ENCODE peak calls at places on chromosome 21, in five cellular contexts. U, J, M, N and D are unnamed samples. For H3K4me1, the result is how much of the 10 kb centered on the place peaks cover.

GRCh38 chr21:39180429-39181019 is 2.7 kb downstream of the PSMG1 start:
- DNase-seq in U (no peak), J (no peak), M (no peak), N (no peak), D (no peak)

GRCh38 chr21:28804089-28804670 is 188.5 kb downstream of the LTN1 start:
- DNase-seq in U (peak), J (no peak), M (no peak), N (no peak), D (no peak)

GRCh38 chr21:46117586-46118304 is 19.8 kb downstream of the COL6A2 start:
- DNase-seq in U (no peak), J (no peak), M (peak), N (no peak), D (no peak)

GRCh38 chr21:16587141-16587570 is 857.4 kb downstream of the USP25 start:
- DNase-seq in U (peak), J (peak), M (peak), N (no peak), D (peak)

GRCh38 chr21:35616090-35616489 is 444.2 kb downstream of the SETD4 start:
- DNase-seq in U (no peak), J (peak), M (no peak), N (no peak), D (peak)

GRCh38 chr21:28961927-28962326 is 30.8 kb downstream of the LTN1 start:
- DNase-seq in U (no peak), J (no peak), M (no peak), N (no peak), D (no peak)

GRCh38 chr21:36211660-36212512 is 55.3 kb downstream of the DOP1B start:
- DNase-seq in U (no peak), J (peak), M (no peak), N (no peak), D (no peak)

GRCh38 chr21:19684328-19684727 is 1280.7 kb upstream of the TMPRSS15 start:
- DNase-seq in U (no peak), J (no peak), M (no peak), N (peak), D (no peak)

GRCh38 chr21:29300547-29301138 is 1.9 kb downstream of the BACH1 start:
- DNase-seq in U (no peak), J (peak), M (no peak), N (no peak), D (no peak)

GRCh38 chr21:35475006-35475405 is 425.9 kb upstream of the RUNX1 start:
- DNase-seq in U (no peak), J (no peak), M (no peak), N (no peak), D (no peak)

GRCh38 chr21:14114251-14114650 is 96.5 kb downstream of the LIPI start:
- DNase-seq in U (no peak), J (peak), M (no peak), N (no peak), D (peak)

GRCh38 chr21:29526545-29526944 is 227.8 kb downstream of the BACH1 start:
- DNase-seq in U (no peak), J (no peak), M (no peak), N (no peak), D (no peak)

GRCh38 chr21:46243865-46244490 is 15.4 kb upstream of the LSS start:
- DNase-seq in U (no peak), J (no peak), M (no peak), N (no peak), D (no peak)

GRCh38 chr21:46193829-46194373 is 9.6 kb upstream of the SPATC1L start:
- DNase-seq in U (no peak), J (no peak), M (no peak), N (no peak), D (no peak)

GRCh38 chr21:21000576-21001175 is 2.5 kb downstream of the NCAM2 start:
- DNase-seq in U (no peak), J (no peak), M (no peak), N (no peak), D (no peak)

GRCh38 chr21:46641656-46642055 is 6.2 kb downstream of the PRMT2 start:
- DNase-seq in U (no peak), J (no peak), M (no peak), N (no peak), D (no peak)

GRCh38 chr21:39441502-39442475 is 3.8 kb downstream of the LCA5L start:
- DNase-seq in U (no peak), J (peak), M (no peak), N (no peak), D (peak)

GRCh38 chr21:34280987-34281386 is 82.8 kb upstream of the KCNE2 start:
- DNase-seq in U (no peak), J (peak), M (peak), N (no peak), D (no peak)

GRCh38 chr21:34545079-34545884 is 33.3 kb upstream of the KCNE1 start:
- DNase-seq in U (no peak), J (no peak), M (no peak), N (no peak), D (peak)

GRCh38 chr21:15063821-15064575 is 802 bp downstream of the NRIP1 start:
- DNase-seq in U (peak), J (no peak), M (peak), N (peak), D (no peak)

GRCh38 chr21:27498025-27498424 is 531.1 kb upstream of the ADAMTS5 start:
- DNase-seq in U (no peak), J (peak), M (no peak), N (no peak), D (no peak)

GRCh38 chr21:25963186-25963585 is 207.4 kb downstream of the APP start:
- DNase-seq in U (no peak), J (peak), M (no peak), N (no peak), D (peak)

GRCh38 chr21:24994717-24995116 is 612.6 kb downstream of the MRPL39 start:
- DNase-seq in U (no peak), J (no peak), M (no peak), N (no peak), D (no peak)

GRCh38 chr21:46264690-46265144 is 20.7 kb downstream of the MCM3AP start:
- DNase-seq in U (no peak), J (no peak), M (no peak), N (no peak), D (no peak)

GRCh38 chr21:46079357-46080170 is 18.3 kb upstream of the COL6A2 start:
- DNase-seq in U (no peak), J (no peak), M (no peak), N (peak), D (no peak)

GRCh38 chr21:14982336-14982735 is 82.5 kb downstream of the NRIP1 start:
- DNase-seq in U (no peak), J (peak), M (no peak), N (no peak), D (no peak)

GRCh38 chr21:14889080-14889805 is 175.6 kb downstream of the NRIP1 start:
- DNase-seq in U (no peak), J (peak), M (no peak), N (no peak), D (no peak)

GRCh38 chr21:34595457-34595856 is 19.5 kb downstream of the RCAN1 start:
- DNase-seq in U (no peak), J (no peak), M (no peak), N (no peak), D (peak)

GRCh38 chr21:36422279-36423098 is 37.3 kb downstream of the CHAF1B start:
- DNase-seq in U (no peak), J (peak), M (peak), N (no peak), D (peak)

GRCh38 chr21:26127918-26128317 is 42.7 kb downstream of the APP start:
- DNase-seq in U (peak), J (peak), M (no peak), N (no peak), D (no peak)

GRCh38 chr21:26948194-26948593 is 18.7 kb downstream of the ADAMTS5 start:
- DNase-seq in U (no peak), J (no peak), M (no peak), N (no peak), D (no peak)

GRCh38 chr21:15543473-15543872 is 186.3 kb upstream of the USP25 start:
- DNase-seq in U (no peak), J (no peak), M (no peak), N (no peak), D (no peak)

GRCh38 chr21:39037807-39038405 is 145.3 kb downstream of the PSMG1 start:
- DNase-seq in U (no peak), J (no peak), M (no peak), N (no peak), D (no peak)

GRCh38 chr21:34889287-34889536 is 159.9 kb downstream of the RUNX1 start:
- DNase-seq in U (peak), J (peak), M (peak), N (peak), D (peak)

GRCh38 chr21:22260274-22260673 is 1262.1 kb downstream of the NCAM2 start:
- DNase-seq in U (no peak), J (no peak), M (no peak), N (no peak), D (no peak)

GRCh38 chr21:46569071-46569470 is 35.8 kb downstream of the S100B start:
- DNase-seq in U (no peak), J (no peak), M (no peak), N (no peak), D (no peak)

GRCh38 chr21:17590443-17590842 is 22.3 kb downstream of the BTG3 start:
- DNase-seq in U (no peak), J (no peak), M (no peak), N (no peak), D (no peak)

GRCh38 chr21:16124397-16125130 is 394.8 kb downstream of the USP25 start:
- DNase-seq in U (no peak), J (peak), M (no peak), N (no peak), D (peak)

GRCh38 chr21:17045214-17045835 is 467.5 kb upstream of the CXADR start:
- DNase-seq in U (no peak), J (peak), M (no peak), N (no peak), D (no peak)

GRCh38 chr21:31659286-31660133 is at the start of gene SOD1:
- DNase-seq in U (peak), J (peak), M (peak), N (peak), D (peak)
- H3K4me1 ChIP-seq in U (under half), J (under half), M (half or more), N (under half), D (under half)

DNA sequence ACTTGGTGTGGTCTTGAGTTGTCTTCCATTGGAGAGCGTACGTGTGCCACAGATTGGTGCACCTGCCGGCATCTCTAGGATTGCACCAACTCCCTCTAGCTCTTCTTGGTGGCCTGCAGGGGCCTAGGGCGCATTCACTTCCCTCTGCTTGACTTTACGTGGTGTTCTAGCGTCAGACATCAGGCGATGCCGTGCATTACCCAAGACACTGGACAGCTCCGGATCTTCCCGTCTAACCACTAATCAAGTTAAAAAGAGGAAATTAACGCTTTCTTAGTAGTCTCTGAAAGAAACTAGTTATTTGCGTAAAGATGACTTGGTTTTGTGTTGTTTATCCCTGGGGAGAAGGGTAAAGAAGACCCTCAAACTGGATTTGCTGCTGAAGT is 510 bp upstream of the IL10RB start:
- DNase-seq in U (peak), J (peak), M (peak), N (peak), D (peak)
- TF ChIP-seq CTCF in U (no peak), J (no peak), M (no peak), N (no peak), D (no peak)

DNA sequence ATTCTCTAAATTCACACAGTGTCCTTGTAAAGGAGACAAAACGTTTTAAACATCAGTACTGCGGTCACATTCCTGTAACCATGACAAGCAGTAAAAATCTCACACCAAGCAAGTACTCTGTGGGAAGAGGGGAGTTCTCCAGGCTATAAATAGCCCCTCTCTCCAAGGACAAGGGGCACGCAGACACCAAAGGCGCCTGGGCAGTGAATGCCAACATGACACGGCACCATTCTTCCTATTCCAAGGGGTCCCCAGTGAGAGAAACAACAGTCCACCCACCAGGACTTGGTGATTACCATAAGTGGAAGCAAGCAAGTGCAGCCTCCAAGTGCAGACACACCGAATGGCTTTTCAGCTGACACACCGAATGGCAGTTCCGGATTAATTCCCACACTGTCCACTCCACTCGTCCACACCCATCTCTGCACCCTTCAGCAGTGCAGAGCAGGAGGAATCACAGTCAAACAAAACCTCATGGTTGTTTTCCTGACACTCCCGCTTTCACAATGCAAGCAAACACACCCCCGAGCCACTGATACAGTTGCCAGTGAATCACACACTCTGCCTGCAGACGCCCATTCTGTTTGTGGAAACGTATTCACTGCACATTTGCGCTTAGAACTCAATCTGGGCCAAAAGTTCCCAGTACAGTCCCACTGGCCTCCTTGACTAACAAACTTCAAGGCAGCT is 1.8 kb downstream of the PTTG1IP start:
- DNase-seq in U (peak), J (peak), M (no peak), N (no peak), D (peak)
- H3K4me1 ChIP-seq in U (under half), J (under half), M (half or more), N (half or more), D (half or more)

DNA sequence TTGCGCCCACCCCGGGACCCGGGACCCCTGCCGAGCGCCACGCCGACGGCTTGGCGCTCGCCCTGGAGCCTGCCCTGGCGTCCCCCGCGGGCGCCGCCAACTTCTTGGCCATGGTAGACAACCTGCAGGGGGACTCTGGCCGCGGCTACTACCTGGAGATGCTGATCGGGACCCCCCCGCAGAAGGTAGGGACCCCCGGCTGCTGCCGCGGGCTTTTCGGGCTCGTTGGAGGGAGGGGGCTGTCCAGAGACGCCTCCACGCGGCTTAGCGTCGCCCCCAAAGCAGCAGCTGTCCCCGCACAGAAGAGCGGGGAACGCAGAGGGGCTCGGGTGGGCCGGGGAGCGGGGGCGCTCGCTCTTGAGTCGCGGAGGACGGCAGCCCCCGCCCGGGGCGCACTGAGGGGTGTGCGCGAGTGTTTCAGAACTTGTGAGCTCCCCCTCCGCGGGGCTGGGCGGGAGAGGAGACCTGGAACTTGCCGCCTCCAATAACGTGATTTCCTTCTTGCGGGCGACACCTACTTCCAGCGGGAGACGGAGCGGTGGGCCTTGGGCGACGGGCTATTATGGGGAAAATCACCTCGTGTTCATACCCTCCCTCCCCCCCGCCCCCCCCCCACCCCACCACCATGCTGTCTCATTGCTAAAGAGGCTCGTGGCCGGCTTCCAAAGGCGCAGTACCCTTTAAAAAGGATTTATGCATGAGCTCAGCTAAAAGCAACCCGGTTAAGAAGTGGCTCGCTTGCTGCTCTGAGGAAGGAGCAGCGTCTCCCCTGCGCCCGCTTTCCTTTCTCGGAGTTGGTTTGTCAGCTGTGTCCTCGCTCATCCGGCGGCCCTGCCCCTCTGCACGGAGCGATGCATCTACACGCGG is 664 bp downstream of the BACE2 start:
- DNase-seq in U (peak), J (peak), M (peak), N (peak), D (peak)
- TF ChIP-seq CTCF in U (no peak), J (no peak), M (no peak), N (no peak), D (no peak)

GRCh38 chr21:37462087-37462861 is 95.7 kb downstream of the DYRK1A start:
- DNase-seq in U (no peak), J (no peak), M (no peak), N (no peak), D (no peak)

GRCh38 chr21:37461494-37461893 is 94.9 kb downstream of the DYRK1A start:
- DNase-seq in U (no peak), J (no peak), M (no peak), N (no peak), D (no peak)

GRCh38 chr21:37460196-37460595 is 93.6 kb downstream of the DYRK1A start:
- DNase-seq in U (no peak), J (no peak), M (no peak), N (no peak), D (no peak)

GRCh38 chr21:37459575-37459974 is 93.0 kb downstream of the DYRK1A start:
- DNase-seq in U (no peak), J (no peak), M (no peak), N (no peak), D (no peak)

GRCh38 chr21:37463083-37463780 is 96.7 kb downstream of the DYRK1A start:
- DNase-seq in U (no peak), J (peak), M (no peak), N (no peak), D (no peak)
- H3K4me1 ChIP-seq in U (under half), J (under half), M (half or more), N (half or more), D (under half)

GRCh38 chr21:44800971-44801467 is 601 bp downstream of the UBE2G2 start:
- DNase-seq in U (no peak), J (peak), M (no peak), N (no peak), D (no peak)
- TF ChIP-seq CTCF in U (peak), J (peak), M (peak), N (peak), D (peak)

GRCh38 chr21:42317826-42318746 is 2.9 kb upstream of the TFF3 start:
- DNase-seq in U (no peak), J (no peak), M (no peak), N (no peak), D (no peak)
- H3K4me1 ChIP-seq in U (under half), J (under half), M (under half), N (under half), D (under half)

GRCh38 chr21:30839304-30839703 is 9.7 kb upstream of the KRTAP7-1 start:
- DNase-seq in U (no peak), J (peak), M (no peak), N (no peak), D (peak)
- TF ChIP-seq CTCF in U (no peak), J (peak), M (no peak), N (peak), D (peak)